ENCODE peak calls at places on chromosomes 12 and 14, in seven cellular contexts. G, Z, N, A, F, J and V are unnamed samples.

GRCh38 chr12:65518771-65519170 is 240.3 kb downstream of the MSRB3 start:
- DNase-seq in G (no peak), A (no peak), F (no peak), Z (peak), N (no peak), J (no peak), V (no peak)

GRCh38 chr12:56087220-56087619 is 7.3 kb downstream of the ERBB3 start:
- DNase-seq in G (no peak), N (peak), J (no peak), F (no peak), A (no peak), Z (no peak), V (peak)

GRCh38 chr12:95532851-95533250 is 18.4 kb downstream of the USP44 start:
- DNase-seq in J (no peak), F (no peak), A (no peak), Z (peak), G (peak), N (no peak), V (no peak)

GRCh38 chr12:58479403-58479802 is 440.9 kb downstream of the LRIG3 start:
- DNase-seq in F (no peak), N (no peak), G (no peak), A (no peak), Z (no peak), J (no peak), V (no peak)

GRCh38 chr12:24297516-24297915 is 348.0 kb upstream of the SOX5 start:
- DNase-seq in N (no peak), J (no peak), G (no peak), Z (no peak), A (no peak), F (no peak), V (no peak)

GRCh38 chr12:107134558-107134957 is 41.2 kb upstream of the CRY1 start:
- DNase-seq in Z (no peak), A (no peak), N (no peak), F (no peak), J (peak), G (peak), V (no peak)

GRCh38 chr14:22780105-22780679 is 13.7 kb downstream of the OXA1L start:
- DNase-seq in N (no peak), J (no peak), G (no peak), Z (no peak), F (no peak), A (no peak), V (no peak)

GRCh38 chr12:91877461-91878230 is 268.0 kb downstream of the BTG1 start:
- DNase-seq in N (no peak), F (no peak), J (peak), G (peak), A (no peak), Z (no peak), V (no peak)

GRCh38 chr14:48805315-48805714 is 780.9 kb downstream of the RPS29 start:
- DNase-seq in A (no peak), Z (no peak), F (no peak), J (no peak), N (no peak), G (no peak), V (no peak)

GRCh38 chr12:5461966-5462365 is 30.1 kb downstream of the NTF3 start:
- DNase-seq in A (no peak), F (no peak), G (no peak), Z (no peak), N (no peak), J (no peak), V (no peak)

GRCh38 chr12:88896958-88897357 is 316.7 kb upstream of the KITLG start:
- DNase-seq in J (no peak), A (no peak), G (no peak), F (no peak), N (no peak), Z (peak), V (no peak)

GRCh38 chr12:108375986-108376663 is 37.0 kb upstream of the CMKLR1 start:
- DNase-seq in Z (peak), A (no peak), J (no peak), N (no peak), G (no peak), F (no peak), V (no peak)

GRCh38 chr14:91947196-91948184 is at the start of gene FBLN5:
- DNase-seq in Z (peak), N (peak), F (peak), J (peak), A (no peak), G (peak), V (peak)

GRCh38 chr14:68734231-68734732 is 58.6 kb downstream of the ZFP36L1 start:
- DNase-seq in N (no peak), G (peak), J (peak), F (no peak), A (no peak), Z (peak), V (no peak)

GRCh38 chr14:80798878-80799277 is 142.7 kb downstream of the CEP128 start:
- DNase-seq in F (no peak), N (no peak), Z (no peak), J (no peak), G (no peak), A (no peak), V (no peak)

GRCh38 chr12:18805516-18806248 is 67.8 kb downstream of the CAPZA3 start:
- DNase-seq in J (no peak), N (no peak), F (no peak), Z (no peak), A (no peak), G (no peak), V (no peak)

GRCh38 chr12:69467400-69467799 is 2.8 kb upstream of the FRS2 start:
- DNase-seq in G (no peak), A (no peak), F (no peak), N (no peak), Z (no peak), J (peak), V (no peak)

GRCh38 chr14:105091335-105092123 is 26.3 kb upstream of the GPR132 start:
- DNase-seq in F (no peak), Z (peak), A (no peak), N (peak), J (peak), G (no peak), V (peak)

GRCh38 chr14:95482967-95483842 is 33.2 kb downstream of the SYNE3 start:
- DNase-seq in G (no peak), Z (peak), J (no peak), F (no peak), N (peak), A (no peak), V (peak)

GRCh38 chr12:9763025-9763424 is 2.3 kb upstream of the CD69 start:
- DNase-seq in G (no peak), F (no peak), A (no peak), N (no peak), J (peak), Z (no peak), V (no peak)

GRCh38 chr14:84894254-84894653 is 635.7 kb upstream of the FLRT2 start:
- DNase-seq in G (no peak), Z (no peak), A (no peak), F (no peak), N (no peak), J (no peak), V (no peak)

GRCh38 chr12:100473716-100474150 is at the start of gene NR1H4:
- DNase-seq in J (no peak), F (no peak), Z (peak), A (no peak), N (no peak), G (no peak), V (peak)

GRCh38 chr14:63512861-63513260 is 30.3 kb downstream of the PPP2R5E start:
- DNase-seq in F (no peak), N (no peak), J (no peak), Z (peak), A (no peak), G (no peak), V (no peak)

GRCh38 chr14:56686416-56686815 is 106.8 kb downstream of the TMEM260 start:
- DNase-seq in J (no peak), Z (no peak), A (no peak), F (no peak), G (peak), N (no peak), V (no peak)

GRCh38 chr12:111606651-111607232 is 7.6 kb upstream of the ATXN2 start:
- DNase-seq in J (no peak), A (no peak), Z (no peak), G (no peak), F (no peak), N (no peak), V (no peak)

GRCh38 chr14:77027538-77028383 is 747 bp downstream of the IRF2BPL start:
- DNase-seq in N (peak), Z (peak), F (peak), A (peak), J (peak), G (peak), V (peak)

GRCh38 chr12:123389560-123390351 is 5.8 kb downstream of the KMT5A start:
- DNase-seq in G (peak), J (peak), A (no peak), F (peak), Z (peak), N (peak), V (peak)

GRCh38 chr12:51925400-51926063 is 18.2 kb downstream of the ACVRL1 start:
- DNase-seq in N (no peak), F (no peak), A (no peak), J (no peak), G (no peak), Z (no peak), V (no peak)

GRCh38 chr12:98227162-98227561 is 288.2 kb upstream of the TMPO start:
- DNase-seq in A (no peak), N (no peak), G (peak), Z (no peak), J (no peak), F (no peak), V (no peak)

GRCh38 chr12:67220065-67220464 is 49.1 kb upstream of the CAND1 start:
- DNase-seq in G (no peak), J (no peak), A (no peak), F (no peak), Z (no peak), N (no peak), V (no peak)

GRCh38 chr14:54722791-54723432 is 156.0 kb downstream of the SAMD4A start:
- DNase-seq in N (no peak), Z (peak), A (no peak), J (peak), G (no peak), F (no peak), V (no peak)

GRCh38 chr12:6960291-6961277 is 9.4 kb downstream of the PTPN6 start:
- DNase-seq in G (peak), J (no peak), N (no peak), Z (peak), A (no peak), F (no peak), V (no peak)

GRCh38 chr12:109910969-109911348 is 10.9 kb downstream of the TCHP start:
- DNase-seq in A (no peak), J (no peak), N (no peak), Z (peak), F (no peak), G (peak), V (no peak)

GRCh38 chr14:34951286-34951685 is 31.5 kb upstream of the SRP54 start:
- DNase-seq in Z (peak), G (no peak), F (no peak), N (no peak), A (no peak), J (no peak), V (no peak)

GRCh38 chr12:111757361-111758119 is 9.2 kb upstream of the ALDH2 start:
- DNase-seq in G (no peak), F (no peak), Z (peak), N (peak), J (peak), A (no peak), V (peak)

GRCh38 chr12:53867216-53868012 is 71.2 kb upstream of the HOXC13 start:
- DNase-seq in G (no peak), Z (peak), J (no peak), F (no peak), N (no peak), A (no peak), V (no peak)